ENCODE peak calls at places on chromosomes 4 and X, in ten cellular contexts. E, H, Y, I, G, U, R, N, L and D are unnamed samples.

GRCh38 chrX:39576081-39576701 is 521.6 kb downstream of the BCOR start:
- DNase-seq in E (no peak), H (no peak), Y (no peak), I (no peak), G (no peak), U (no peak), R (no peak), N (no peak), L (no peak), D (no peak)

GRCh38 chr4:118173956-118174355 is 139.7 kb downstream of the NDST3 start:
- DNase-seq in E (no peak), H (no peak), Y (no peak), I (no peak), G (no peak), U (no peak), R (no peak), N (no peak), L (no peak), D (no peak)

GRCh38 chrX:70454441-70455365 is 10.1 kb downstream of the DLG3 start:
- DNase-seq in E (peak), H (peak), Y (peak), I (peak), G (peak), U (no peak), R (no peak), N (peak), L (peak), D (peak)

GRCh38 chr4:78707268-78707667 is 68.9 kb upstream of the BMP2K start:
- DNase-seq in E (no peak), H (no peak), Y (no peak), I (no peak), G (no peak), U (no peak), R (no peak), N (no peak), L (no peak), D (no peak)

GRCh38 chrX:30489323-30489722 is 88.2 kb downstream of the TASL start:
- DNase-seq in E (no peak), H (peak), Y (no peak), I (peak), G (no peak), U (no peak), R (no peak), N (no peak), L (no peak), D (no peak)

GRCh38 chr4:16721618-16722291 is 176.7 kb downstream of the LDB2 start:
- DNase-seq in E (no peak), H (no peak), Y (no peak), I (no peak), G (no peak), U (no peak), R (no peak), N (no peak), L (no peak), D (no peak)

GRCh38 chr4:147546341-147546740 is 65.4 kb downstream of the EDNRA start:
- DNase-seq in E (no peak), H (no peak), Y (no peak), I (peak), G (no peak), U (no peak), R (no peak), N (no peak), L (no peak), D (no peak)

GRCh38 chr4:132592340-132592739 is 556.8 kb upstream of the PCDH10 start:
- DNase-seq in E (no peak), H (no peak), Y (no peak), I (no peak), G (no peak), U (no peak), R (no peak), N (no peak), L (no peak), D (no peak)

GRCh38 chr4:151325320-151326246 is at the start of gene SH3D19:
- DNase-seq in E (peak), H (peak), Y (peak), I (peak), G (peak), U (no peak), R (peak), N (peak), L (peak), D (peak)
- TF ChIP-seq POLR2A in E (peak), H (no peak), Y (peak), I (peak), G (peak), U (no peak), R (no peak), N (no peak), L (no peak), D (no peak)

DNA sequence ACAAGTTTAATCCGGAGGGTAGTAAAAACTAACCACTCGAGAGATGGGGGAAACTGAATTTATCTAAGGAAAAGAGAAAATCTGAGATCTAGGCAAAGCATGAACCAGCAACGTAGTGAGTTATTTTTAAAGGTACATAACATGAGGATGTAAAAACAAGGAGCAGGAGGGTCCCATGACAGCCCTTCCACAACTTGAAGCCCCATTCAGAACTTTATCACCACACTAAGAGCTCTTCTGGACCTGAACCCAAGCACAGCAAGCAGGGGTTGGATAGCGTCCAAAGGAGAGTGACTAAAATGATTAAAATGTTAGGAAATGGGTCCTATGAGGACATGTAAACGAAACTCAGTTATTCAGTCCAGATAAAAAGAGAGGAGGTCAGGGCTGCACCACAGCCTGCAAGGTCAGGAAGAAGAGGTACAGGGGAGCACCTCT is 16.2 kb downstream of the SH3RF1 start:
- DNase-seq in E (no peak), H (peak), Y (no peak), I (peak), G (no peak), U (no peak), R (no peak), N (no peak), L (no peak), D (peak)
- TF ChIP-seq POLR2A in E (no peak), H (no peak), Y (no peak), I (no peak), G (no peak), U (no peak), R (no peak), N (no peak), L (no peak), D (no peak)

DNA sequence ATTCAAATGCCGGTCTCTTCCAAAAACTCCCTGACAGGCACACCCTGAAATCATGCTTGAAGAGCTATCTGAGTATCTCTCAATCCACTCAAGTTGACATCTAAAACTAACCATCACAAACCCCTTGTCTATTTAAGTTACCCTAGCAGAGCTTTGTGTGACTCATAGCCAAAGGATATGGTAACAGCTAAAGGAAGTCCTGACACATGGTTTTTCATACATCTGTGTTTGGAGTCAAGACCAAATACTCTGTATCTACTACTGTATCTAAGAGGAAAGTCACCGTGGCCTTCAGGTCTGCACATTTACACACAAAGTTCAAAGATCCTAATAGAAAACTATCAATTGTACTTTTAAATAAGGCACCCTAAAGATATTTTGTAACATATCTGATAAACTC is 239.6 kb upstream of the VCX start:
- DNase-seq in E (no peak), H (no peak), Y (no peak), I (no peak), G (no peak), U (no peak), R (no peak), N (no peak), L (no peak), D (no peak)
- TF ChIP-seq POLR2A in E (no peak), H (no peak), Y (no peak), I (no peak), G (no peak), U (no peak), R (no peak), N (no peak), L (no peak), D (no peak)

DNA sequence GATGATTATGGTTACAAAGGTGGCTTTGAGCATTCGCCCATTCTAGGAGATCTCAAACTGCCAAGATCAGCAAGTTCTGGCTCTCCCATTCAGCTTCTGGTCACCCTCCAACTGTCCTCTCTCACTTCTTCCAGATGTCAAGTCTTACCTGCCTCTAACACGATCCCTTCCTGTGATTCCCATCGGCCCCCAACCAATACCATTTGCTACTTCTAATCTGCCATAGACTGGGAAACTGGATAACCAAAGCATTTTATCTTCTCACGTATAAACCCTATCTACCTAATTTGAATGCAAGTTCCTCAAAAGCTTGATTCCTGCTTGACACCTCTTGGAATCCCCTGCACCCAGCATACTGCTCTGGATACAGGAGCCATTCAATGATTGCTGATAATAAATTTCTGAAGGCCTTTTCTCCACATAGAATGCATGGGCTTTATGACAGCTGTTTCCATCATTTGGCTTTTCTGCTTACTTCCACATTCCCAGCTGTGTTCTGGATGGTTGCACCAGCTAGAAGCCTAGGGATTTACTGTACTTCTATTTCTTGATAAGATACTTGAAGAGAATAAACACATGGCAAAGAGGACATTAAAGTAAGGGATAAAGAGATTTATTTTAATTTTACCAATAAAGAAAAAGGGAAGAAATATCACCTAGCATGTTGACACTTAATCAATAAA is 9.7 kb downstream of the GPC4 start:
- DNase-seq in E (no peak), H (no peak), Y (no peak), I (no peak), G (no peak), U (no peak), R (no peak), N (no peak), L (no peak), D (no peak)
- TF ChIP-seq POLR2A in E (no peak), H (no peak), Y (no peak), I (no peak), G (no peak), U (no peak), R (no peak), N (no peak), L (no peak), D (no peak)

GRCh38 chrX:55924574-55924973 is 207.0 kb downstream of the RRAGB start:
- DNase-seq in E (no peak), H (no peak), Y (no peak), I (no peak), G (no peak), U (no peak), R (no peak), N (no peak), L (no peak), D (no peak)

GRCh38 chrX:55919367-55920221 is 202.0 kb downstream of the RRAGB start:
- DNase-seq in E (no peak), H (no peak), Y (no peak), I (no peak), G (no peak), U (no peak), R (no peak), N (peak), L (no peak), D (no peak)
- TF ChIP-seq POLR2A in E (no peak), H (no peak), Y (no peak), I (no peak), G (no peak), U (no peak), R (no peak), N (no peak), L (no peak), D (no peak)

GRCh38 chrX:124346064-124346876 is at the start of gene SH2D1A:
- DNase-seq in E (no peak), H (no peak), Y (no peak), I (no peak), G (no peak), U (no peak), R (no peak), N (peak), L (no peak), D (no peak)
- TF ChIP-seq POLR2A in E (no peak), H (no peak), Y (no peak), I (no peak), G (no peak), U (no peak), R (no peak), N (peak), L (no peak), D (no peak)

GRCh38 chr4:8241211-8241779 is 28.3 kb upstream of the HTRA3 start:
- DNase-seq in E (no peak), H (no peak), Y (no peak), I (no peak), G (no peak), U (no peak), R (no peak), N (no peak), L (no peak), D (no peak)

GRCh38 chr4:8241895-8242696 is 27.5 kb upstream of the HTRA3 start:
- DNase-seq in E (peak), H (peak), Y (peak), I (peak), G (peak), U (peak), R (peak), N (peak), L (peak), D (peak)

GRCh38 chr4:8244001-8244757 is 25.4 kb upstream of the HTRA3 start:
- DNase-seq in E (no peak), H (no peak), Y (no peak), I (no peak), G (no peak), U (no peak), R (no peak), N (no peak), L (no peak), D (no peak)

GRCh38 chr4:8244931-8245460 is 24.6 kb upstream of the HTRA3 start:
- DNase-seq in E (no peak), H (no peak), Y (no peak), I (no peak), G (no peak), U (no peak), R (no peak), N (no peak), L (no peak), D (no peak)

DNA sequence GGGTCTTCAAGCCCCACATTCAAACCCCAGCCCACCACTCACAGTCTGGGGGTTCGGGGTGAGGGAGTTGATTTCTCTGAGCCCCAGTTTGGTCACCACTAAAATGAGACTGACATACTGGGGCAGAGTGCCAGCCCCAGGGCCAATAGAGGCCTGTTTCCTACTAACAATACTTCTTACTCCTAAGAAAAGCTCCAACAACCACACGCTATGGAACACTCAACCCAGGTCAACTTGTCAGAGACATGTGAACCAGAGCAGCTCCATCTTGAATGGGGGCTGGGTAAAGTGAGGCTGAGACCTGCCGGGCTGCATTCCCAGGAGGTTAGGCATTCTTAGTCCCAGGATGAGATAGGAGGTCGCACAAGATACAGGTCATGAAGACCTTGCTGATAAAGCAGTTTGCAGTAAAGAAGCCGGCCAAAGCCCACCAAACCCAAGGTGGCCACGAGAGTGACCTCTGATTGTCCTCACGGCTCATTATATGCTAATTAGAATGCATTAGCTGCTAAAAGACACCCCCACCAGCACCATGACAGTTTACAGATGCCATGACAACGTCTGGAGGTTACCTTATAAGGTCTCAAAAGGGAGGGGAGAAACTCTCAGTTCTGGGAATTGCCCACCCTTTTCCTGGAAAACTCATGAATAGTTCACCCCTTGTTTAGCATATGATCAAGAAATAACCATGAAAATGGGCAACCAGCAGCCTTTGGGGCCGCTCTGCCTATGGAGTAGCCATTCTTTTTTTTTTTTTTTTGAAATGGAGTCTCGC is 26.6 kb upstream of the HTRA3 start:
- DNase-seq in E (no peak), H (no peak), Y (no peak), I (no peak), G (no peak), U (no peak), R (no peak), N (no peak), L (no peak), D (no peak)
- TF ChIP-seq POLR2A in E (no peak), H (no peak), Y (no peak), I (no peak), G (no peak), U (no peak), R (no peak), N (no peak), L (no peak), D (no peak)

GRCh38 chr4:185534850-185535761 is at the start of gene PDLIM3:
- DNase-seq in E (peak), H (peak), Y (peak), I (no peak), G (peak), U (no peak), R (no peak), N (peak), L (peak), D (peak)
- TF ChIP-seq POLR2A in E (peak), H (peak), Y (peak), I (no peak), G (peak), U (no peak), R (no peak), N (peak), L (no peak), D (peak)